ENCODE peak calls at places on chromosomes 3 and 15, in seven cellular contexts. One of them, this sample, is unnamed.

GRCh38 chr15:40436116-40436891 is 4.4 kb upstream of the BAHD1 start:
- DNase-seq in left ventricle myocardium inferior: no peak
- DNase-seq in NCI-H1105 treated with DMSO at 0.1 percent for 48 hours: peak
- DNase-seq in upper lobe of right lung: no peak
- DNase-seq in immature natural killer cell: no peak
- DNase-seq in osteocyte: no peak
- DNase-seq in stimulated activated CD4-positive, alpha-beta T cell treated with anti-CD3 and anti-CD28 coated beads, Interleukin-4, amount 100 ng/mL, for 48 hours: no peak
- DNase-seq in this sample: no peak

GRCh38 chr3:129984124-129984523 is 9.6 kb downstream of the TRH start:
- DNase-seq in left ventricle myocardium inferior: no peak
- DNase-seq in NCI-H1105 treated with DMSO at 0.1 percent for 48 hours: no peak
- DNase-seq in upper lobe of right lung: no peak
- DNase-seq in immature natural killer cell: no peak
- DNase-seq in osteocyte: no peak
- DNase-seq in stimulated activated CD4-positive, alpha-beta T cell treated with anti-CD3 and anti-CD28 coated beads, Interleukin-4, amount 100 ng/mL, for 48 hours: no peak
- DNase-seq in this sample: no peak

GRCh38 chr3:58434170-58434507 is 507 bp upstream of the PDHB start:
- DNase-seq in left ventricle myocardium inferior: no peak
- DNase-seq in NCI-H1105 treated with DMSO at 0.1 percent for 48 hours: no peak
- DNase-seq in upper lobe of right lung: no peak
- DNase-seq in immature natural killer cell: no peak
- DNase-seq in osteocyte: no peak
- DNase-seq in stimulated activated CD4-positive, alpha-beta T cell treated with anti-CD3 and anti-CD28 coated beads, Interleukin-4, amount 100 ng/mL, for 48 hours: no peak
- DNase-seq in this sample: no peak

GRCh38 chr3:8761866-8762265 is 7.5 kb downstream of the OXTR start:
- DNase-seq in left ventricle myocardium inferior: no peak
- DNase-seq in NCI-H1105 treated with DMSO at 0.1 percent for 48 hours: no peak
- DNase-seq in upper lobe of right lung: no peak
- DNase-seq in immature natural killer cell: no peak
- DNase-seq in osteocyte: peak
- DNase-seq in stimulated activated CD4-positive, alpha-beta T cell treated with anti-CD3 and anti-CD28 coated beads, Interleukin-4, amount 100 ng/mL, for 48 hours: no peak
- DNase-seq in this sample: no peak

GRCh38 chr3:69200384-69201068 is 78.1 kb upstream of the LMOD3 start:
- DNase-seq in left ventricle myocardium inferior: no peak
- DNase-seq in NCI-H1105 treated with DMSO at 0.1 percent for 48 hours: peak
- DNase-seq in upper lobe of right lung: no peak
- DNase-seq in immature natural killer cell: no peak
- DNase-seq in osteocyte: no peak
- DNase-seq in stimulated activated CD4-positive, alpha-beta T cell treated with anti-CD3 and anti-CD28 coated beads, Interleukin-4, amount 100 ng/mL, for 48 hours: no peak
- DNase-seq in this sample: no peak

GRCh38 chr3:1087066-1087555 is 5.7 kb upstream of the CNTN6 start:
- DNase-seq in left ventricle myocardium inferior: no peak
- DNase-seq in NCI-H1105 treated with DMSO at 0.1 percent for 48 hours: peak
- DNase-seq in upper lobe of right lung: peak
- DNase-seq in immature natural killer cell: no peak
- DNase-seq in osteocyte: peak
- DNase-seq in stimulated activated CD4-positive, alpha-beta T cell treated with anti-CD3 and anti-CD28 coated beads, Interleukin-4, amount 100 ng/mL, for 48 hours: no peak
- DNase-seq in this sample: peak

GRCh38 chr3:7874116-7874515 is 627.5 kb upstream of the LMCD1 start:
- DNase-seq in left ventricle myocardium inferior: no peak
- DNase-seq in NCI-H1105 treated with DMSO at 0.1 percent for 48 hours: no peak
- DNase-seq in upper lobe of right lung: no peak
- DNase-seq in immature natural killer cell: no peak
- DNase-seq in osteocyte: no peak
- DNase-seq in stimulated activated CD4-positive, alpha-beta T cell treated with anti-CD3 and anti-CD28 coated beads, Interleukin-4, amount 100 ng/mL, for 48 hours: no peak
- DNase-seq in this sample: no peak

GRCh38 chr15:38651328-38652038 is 86.9 kb upstream of the RASGRP1 start:
- DNase-seq in left ventricle myocardium inferior: no peak
- DNase-seq in NCI-H1105 treated with DMSO at 0.1 percent for 48 hours: no peak
- DNase-seq in upper lobe of right lung: no peak
- DNase-seq in immature natural killer cell: peak
- DNase-seq in osteocyte: no peak
- DNase-seq in stimulated activated CD4-positive, alpha-beta T cell treated with anti-CD3 and anti-CD28 coated beads, Interleukin-4, amount 100 ng/mL, for 48 hours: no peak
- DNase-seq in this sample: no peak

GRCh38 chr15:37107754-37108724 is 7.7 kb upstream of the MEIS2 start:
- DNase-seq in left ventricle myocardium inferior: no peak
- DNase-seq in NCI-H1105 treated with DMSO at 0.1 percent for 48 hours: no peak
- DNase-seq in upper lobe of right lung: no peak
- DNase-seq in immature natural killer cell: no peak
- DNase-seq in osteocyte: no peak
- DNase-seq in stimulated activated CD4-positive, alpha-beta T cell treated with anti-CD3 and anti-CD28 coated beads, Interleukin-4, amount 100 ng/mL, for 48 hours: no peak
- DNase-seq in this sample: no peak

GRCh38 chr3:104437131-104437750 is 929.5 kb upstream of the ALCAM start:
- DNase-seq in left ventricle myocardium inferior: no peak
- DNase-seq in NCI-H1105 treated with DMSO at 0.1 percent for 48 hours: no peak
- DNase-seq in upper lobe of right lung: no peak
- DNase-seq in immature natural killer cell: no peak
- DNase-seq in osteocyte: no peak
- DNase-seq in stimulated activated CD4-positive, alpha-beta T cell treated with anti-CD3 and anti-CD28 coated beads, Interleukin-4, amount 100 ng/mL, for 48 hours: no peak
- DNase-seq in this sample: no peak

GRCh38 chr15:34725565-34725964 is 29.2 kb downstream of the GJD2 start:
- DNase-seq in left ventricle myocardium inferior: no peak
- DNase-seq in NCI-H1105 treated with DMSO at 0.1 percent for 48 hours: no peak
- DNase-seq in upper lobe of right lung: no peak
- DNase-seq in immature natural killer cell: no peak
- DNase-seq in osteocyte: no peak
- DNase-seq in stimulated activated CD4-positive, alpha-beta T cell treated with anti-CD3 and anti-CD28 coated beads, Interleukin-4, amount 100 ng/mL, for 48 hours: no peak
- DNase-seq in this sample: no peak

GRCh38 chr3:162938073-162938472 is 1441.5 kb downstream of the OTOL1 start:
- DNase-seq in left ventricle myocardium inferior: no peak
- DNase-seq in NCI-H1105 treated with DMSO at 0.1 percent for 48 hours: peak
- DNase-seq in upper lobe of right lung: no peak
- DNase-seq in immature natural killer cell: no peak
- DNase-seq in osteocyte: no peak
- DNase-seq in stimulated activated CD4-positive, alpha-beta T cell treated with anti-CD3 and anti-CD28 coated beads, Interleukin-4, amount 100 ng/mL, for 48 hours: no peak
- DNase-seq in this sample: no peak

GRCh38 chr3:123138819-123139517 is 62.8 kb upstream of the SEC22A start:
- DNase-seq in left ventricle myocardium inferior: no peak
- DNase-seq in NCI-H1105 treated with DMSO at 0.1 percent for 48 hours: no peak
- DNase-seq in upper lobe of right lung: peak
- DNase-seq in immature natural killer cell: no peak
- DNase-seq in osteocyte: no peak
- DNase-seq in stimulated activated CD4-positive, alpha-beta T cell treated with anti-CD3 and anti-CD28 coated beads, Interleukin-4, amount 100 ng/mL, for 48 hours: no peak
- DNase-seq in this sample: no peak

GRCh38 chr3:42014949-42015533 is 53.1 kb upstream of the ULK4 start:
- DNase-seq in left ventricle myocardium inferior: peak
- DNase-seq in NCI-H1105 treated with DMSO at 0.1 percent for 48 hours: no peak
- DNase-seq in upper lobe of right lung: no peak
- DNase-seq in immature natural killer cell: no peak
- DNase-seq in osteocyte: no peak
- DNase-seq in stimulated activated CD4-positive, alpha-beta T cell treated with anti-CD3 and anti-CD28 coated beads, Interleukin-4, amount 100 ng/mL, for 48 hours: no peak
- DNase-seq in this sample: peak

GRCh38 chr15:48718646-48719045 is 73.1 kb upstream of the FBN1 start:
- DNase-seq in left ventricle myocardium inferior: peak
- DNase-seq in NCI-H1105 treated with DMSO at 0.1 percent for 48 hours: no peak
- DNase-seq in upper lobe of right lung: no peak
- DNase-seq in immature natural killer cell: no peak
- DNase-seq in osteocyte: no peak
- DNase-seq in stimulated activated CD4-positive, alpha-beta T cell treated with anti-CD3 and anti-CD28 coated beads, Interleukin-4, amount 100 ng/mL, for 48 hours: no peak
- DNase-seq in this sample: no peak

GRCh38 chr3:140386357-140387100 is 291.3 kb upstream of the TRIM42 start:
- DNase-seq in left ventricle myocardium inferior: no peak
- DNase-seq in NCI-H1105 treated with DMSO at 0.1 percent for 48 hours: no peak
- DNase-seq in upper lobe of right lung: no peak
- DNase-seq in immature natural killer cell: no peak
- DNase-seq in osteocyte: no peak
- DNase-seq in stimulated activated CD4-positive, alpha-beta T cell treated with anti-CD3 and anti-CD28 coated beads, Interleukin-4, amount 100 ng/mL, for 48 hours: no peak
- DNase-seq in this sample: no peak

GRCh38 chr3:120985242-120985641 is 77.2 kb downstream of the STXBP5L start:
- DNase-seq in left ventricle myocardium inferior: no peak
- DNase-seq in NCI-H1105 treated with DMSO at 0.1 percent for 48 hours: no peak
- DNase-seq in upper lobe of right lung: no peak
- DNase-seq in immature natural killer cell: no peak
- DNase-seq in osteocyte: no peak
- DNase-seq in stimulated activated CD4-positive, alpha-beta T cell treated with anti-CD3 and anti-CD28 coated beads, Interleukin-4, amount 100 ng/mL, for 48 hours: no peak
- DNase-seq in this sample: no peak

GRCh38 chr3:21273256-21273999 is 477.6 kb downstream of the ZNF385D start:
- DNase-seq in left ventricle myocardium inferior: no peak
- DNase-seq in NCI-H1105 treated with DMSO at 0.1 percent for 48 hours: no peak
- DNase-seq in upper lobe of right lung: no peak
- DNase-seq in immature natural killer cell: no peak
- DNase-seq in osteocyte: no peak
- DNase-seq in stimulated activated CD4-positive, alpha-beta T cell treated with anti-CD3 and anti-CD28 coated beads, Interleukin-4, amount 100 ng/mL, for 48 hours: no peak
- DNase-seq in this sample: no peak

GRCh38 chr15:44385344-44385942 is 42.0 kb upstream of the CTDSPL2 start:
- DNase-seq in left ventricle myocardium inferior: no peak
- DNase-seq in NCI-H1105 treated with DMSO at 0.1 percent for 48 hours: no peak
- DNase-seq in upper lobe of right lung: no peak
- DNase-seq in immature natural killer cell: no peak
- DNase-seq in osteocyte: no peak
- DNase-seq in stimulated activated CD4-positive, alpha-beta T cell treated with anti-CD3 and anti-CD28 coated beads, Interleukin-4, amount 100 ng/mL, for 48 hours: no peak
- DNase-seq in this sample: no peak

GRCh38 chr15:92383528-92384326 is 10.0 kb upstream of the ST8SIA2 start:
- DNase-seq in left ventricle myocardium inferior: no peak
- DNase-seq in NCI-H1105 treated with DMSO at 0.1 percent for 48 hours: no peak
- DNase-seq in upper lobe of right lung: no peak
- DNase-seq in immature natural killer cell: peak
- DNase-seq in osteocyte: no peak
- DNase-seq in stimulated activated CD4-positive, alpha-beta T cell treated with anti-CD3 and anti-CD28 coated beads, Interleukin-4, amount 100 ng/mL, for 48 hours: peak
- DNase-seq in this sample: no peak

GRCh38 chr15:33152502-33153109 is 41.9 kb downstream of the FMN1 start:
- DNase-seq in left ventricle myocardium inferior: no peak
- DNase-seq in NCI-H1105 treated with DMSO at 0.1 percent for 48 hours: peak
- DNase-seq in upper lobe of right lung: no peak
- DNase-seq in immature natural killer cell: no peak
- DNase-seq in osteocyte: no peak
- DNase-seq in stimulated activated CD4-positive, alpha-beta T cell treated with anti-CD3 and anti-CD28 coated beads, Interleukin-4, amount 100 ng/mL, for 48 hours: no peak
- DNase-seq in this sample: no peak